ENCODE peak calls at places on chromosomes 13 and 19, in four cellular contexts. U is left lung, T is colonic mucosa, L is BJ. Z is an unnamed sample.

GRCh38 chr19:5719274-5719960 is 529 bp downstream of the LONP1 start:
- DNase-seq in T (no peak), U (no peak), L (no peak), Z (no peak)

GRCh38 chr19:48348039-48348438 is 15.7 kb downstream of the TMEM143 start:
- DNase-seq in L (no peak), U (no peak), T (no peak), Z (no peak)

GRCh38 chr13:42328672-42329071 is 56.7 kb downstream of the AKAP11 start:
- DNase-seq in U (no peak), T (no peak), L (no peak), Z (no peak)

GRCh38 chr13:40309881-40310280 is 356.6 kb downstream of the FOXO1 start:
- DNase-seq in U (no peak), L (no peak), T (no peak), Z (no peak)

GRCh38 chr13:99033814-99034213 is 56.0 kb upstream of the DOCK9 start:
- DNase-seq in L (no peak), U (no peak), T (no peak), Z (no peak)

GRCh38 chr13:65966991-65967451 is 1263.1 kb downstream of the PCDH9 start:
- DNase-seq in T (no peak), U (no peak), L (no peak), Z (no peak)

GRCh38 chr13:43846496-43846895 is 33.0 kb downstream of the CCDC122 start:
- DNase-seq in U (no peak), T (no peak), L (peak), Z (no peak)

GRCh38 chr13:113941571-113942191 is 32.2 kb downstream of the C13orf46 start:
- DNase-seq in U (peak), L (no peak), T (no peak), Z (no peak)

GRCh38 chr13:44680746-44681355 is 104.7 kb upstream of the TSC22D1 start:
- DNase-seq in U (no peak), T (no peak), L (no peak), Z (no peak)

GRCh38 chr19:15732388-15732787 is 4.6 kb downstream of the OR10H2 start:
- DNase-seq in U (no peak), T (no peak), L (no peak), Z (no peak)

GRCh38 chr13:79451500-79451962 is 29.4 kb upstream of the NDFIP2 start:
- DNase-seq in T (no peak), U (no peak), L (peak), Z (no peak)

GRCh38 chr19:29121684-29122083 is 91.3 kb downstream of the UQCRFS1 start:
- DNase-seq in T (no peak), L (no peak), U (no peak), Z (no peak)

GRCh38 chr19:15330801-15331418 is 1.4 kb downstream of the BRD4 start:
- DNase-seq in T (peak), L (peak), U (peak), Z (no peak)

GRCh38 chr13:73261739-73262216 is 203.0 kb downstream of the KLF5 start:
- DNase-seq in L (no peak), T (no peak), U (no peak), Z (no peak)

GRCh38 chr19:1423445-1424181 is 14.6 kb upstream of the RPS15 start:
- DNase-seq in T (no peak), U (no peak), L (no peak), Z (no peak)

GRCh38 chr19:335072-335471 is 9.5 kb downstream of the MIER2 start:
- DNase-seq in T (no peak), L (no peak), U (no peak), Z (no peak)

GRCh38 chr19:18259848-18260247 is 14.4 kb downstream of the IQCN start:
- DNase-seq in L (no peak), U (no peak), T (no peak), Z (no peak)

GRCh38 chr13:86020350-86021002 is 221.3 kb upstream of the SLITRK6 start:
- DNase-seq in T (no peak), L (no peak), U (no peak), Z (no peak)

GRCh38 chr13:91154553-91154952 is 192.9 kb upstream of the MIR17HG start:
- DNase-seq in T (no peak), L (peak), U (no peak), Z (no peak)

GRCh38 chr19:30785728-30786127 is 413.5 kb downstream of the ZNF536 start:
- DNase-seq in L (no peak), U (no peak), T (no peak), Z (no peak)

GRCh38 chr13:27969073-27969865 is at the start of gene CDX2:
- DNase-seq in T (peak), L (no peak), U (no peak), Z (no peak)

GRCh38 chr19:10936661-10937084 is 8.1 kb downstream of the TIMM29 start:
- DNase-seq in L (peak), U (no peak), T (peak), Z (peak)

GRCh38 chr13:113979791-113980471 is 6.1 kb upstream of the C13orf46 start:
- DNase-seq in U (peak), L (no peak), T (no peak), Z (no peak)

GRCh38 chr19:4068058-4068966 is 1.6 kb upstream of the ZBTB7A start:
- DNase-seq in T (peak), L (no peak), U (peak), Z (no peak)

GRCh38 chr13:66716502-66716901 is 513.6 kb downstream of the PCDH9 start:
- DNase-seq in L (no peak), T (no peak), U (no peak), Z (no peak)

GRCh38 chr13:52599853-52600603 is 42.2 kb upstream of the HNRNPA1L2 start:
- DNase-seq in T (peak), L (no peak), U (peak), Z (peak)

DNA sequence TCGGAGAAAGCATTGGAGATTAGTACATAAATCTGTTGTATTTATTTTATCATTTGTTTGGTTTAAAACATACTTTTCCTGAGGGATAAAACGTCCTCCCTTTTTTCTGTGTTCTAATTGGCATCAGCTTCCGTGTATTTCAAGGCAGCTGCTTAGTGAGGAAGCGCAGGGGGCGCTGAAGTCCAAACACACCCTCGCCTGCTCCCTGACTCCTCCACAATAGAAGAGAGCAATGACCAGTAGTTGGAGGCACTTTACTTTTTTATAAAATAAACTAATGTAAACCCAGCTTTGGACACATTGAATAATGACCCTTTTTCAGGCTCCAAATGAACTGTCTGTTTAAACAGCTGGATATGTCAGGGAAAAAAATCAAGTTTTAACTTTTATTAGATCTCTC is 79.9 kb downstream of the RNASEH2B start:
- DNase-seq in T (no peak), L (no peak), U (no peak), Z (no peak)
- TF ChIP-seq CTCF in T (no peak), L (no peak), U (no peak), Z (peak)

GRCh38 chr19:34838248-34838647 is 65.2 kb upstream of the ZNF599 start:
- DNase-seq in L (no peak), T (no peak), U (no peak), Z (no peak)
- TF ChIP-seq CTCF in L (no peak), T (no peak), U (no peak), Z (no peak)

GRCh38 chr13:112345826-112346172 is 30.4 kb upstream of the SPACA7 start:
- DNase-seq in U (no peak), L (no peak), T (no peak), Z (no peak)

GRCh38 chr13:112341446-112341845 is 34.7 kb upstream of the SPACA7 start:
- DNase-seq in L (no peak), T (no peak), U (no peak), Z (no peak)

GRCh38 chr13:112342841-112343361 is 33.3 kb upstream of the SPACA7 start:
- DNase-seq in T (no peak), U (no peak), L (no peak), Z (no peak)

GRCh38 chr13:112343591-112343990 is 32.6 kb upstream of the SPACA7 start:
- DNase-seq in T (no peak), U (no peak), L (no peak), Z (no peak)

DNA sequence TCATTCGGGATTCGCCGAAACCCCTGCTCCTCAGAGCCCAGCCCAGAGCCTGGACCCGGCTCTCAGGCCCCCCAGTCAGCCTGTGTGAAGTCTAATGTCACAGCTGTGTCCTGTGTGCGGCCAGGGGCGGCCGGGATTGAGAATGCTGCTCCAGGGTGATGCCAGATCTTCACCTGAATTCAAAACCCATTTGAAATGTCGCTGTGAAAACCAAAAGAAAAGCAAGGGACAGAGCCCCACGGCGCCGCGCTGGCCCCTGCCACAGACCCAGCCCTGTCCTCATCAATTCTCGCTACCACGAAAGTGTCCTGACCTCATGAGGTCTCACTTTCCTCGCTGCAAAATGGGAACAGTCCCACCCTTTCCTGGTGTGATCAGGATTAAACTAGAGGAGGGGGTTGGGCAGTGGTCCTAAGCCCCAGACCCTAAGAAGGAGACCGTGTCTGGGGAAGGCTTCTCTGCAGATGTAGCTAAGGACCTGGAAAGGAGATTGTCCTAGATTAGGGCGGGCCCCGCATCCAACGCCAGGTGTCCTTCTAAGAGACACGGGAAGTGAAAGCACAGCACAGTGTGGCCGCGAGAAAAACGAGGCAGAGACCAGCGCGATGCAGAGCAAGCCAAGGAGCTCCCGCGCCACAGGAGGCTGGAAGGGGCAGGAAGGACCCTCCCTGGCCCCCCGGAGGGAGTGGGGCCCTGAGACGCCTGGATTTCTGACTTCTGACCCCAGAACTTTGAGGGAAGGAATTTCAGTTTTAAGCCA is 34.0 kb upstream of the SPACA7 start:
- DNase-seq in T (no peak), L (no peak), U (no peak), Z (no peak)
- TF ChIP-seq CTCF in T (no peak), L (no peak), U (no peak), Z (no peak)

GRCh38 chr13:81927347-81927746 is 1586.4 kb upstream of the SPRY2 start:
- DNase-seq in L (no peak), T (no peak), U (no peak), Z (no peak)

GRCh38 chr13:81929988-81930387 is 1589.1 kb upstream of the SPRY2 start:
- DNase-seq in T (no peak), U (no peak), L (no peak), Z (no peak)
- TF ChIP-seq CTCF in T (no peak), U (peak), L (peak), Z (peak)

GRCh38 chr13:22757530-22758120 is 423.2 kb upstream of the SGCG start:
- DNase-seq in T (no peak), L (no peak), U (no peak), Z (no peak)
- TF ChIP-seq CTCF in T (no peak), L (no peak), U (peak), Z (peak)

DNA sequence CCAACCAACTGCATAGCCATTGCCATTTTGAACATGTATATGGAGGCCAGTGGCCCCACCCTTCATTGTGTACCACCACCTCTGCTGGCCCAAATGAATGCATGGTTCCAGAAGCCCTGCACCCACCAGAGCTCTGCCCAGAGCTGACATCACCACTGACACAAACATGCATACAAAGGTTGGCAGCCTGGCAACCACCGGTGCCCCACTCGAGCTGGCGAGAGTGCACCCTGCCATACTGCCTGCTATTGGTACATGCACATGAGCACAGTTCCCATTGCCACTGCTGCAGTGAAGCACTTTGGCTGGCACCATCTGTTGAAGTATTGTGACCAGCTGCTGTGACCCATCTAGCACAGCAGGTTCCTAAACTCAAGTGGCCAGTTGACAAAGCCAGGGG is 1564.9 kb downstream of the OLFM4 start:
- DNase-seq in U (no peak), T (no peak), L (no peak), Z (no peak)
- TF ChIP-seq CTCF in U (no peak), T (no peak), L (no peak), Z (no peak)

GRCh38 chr19:36939153-36939552 is 23.0 kb downstream of the ZNF568 start:
- DNase-seq in L (no peak), U (no peak), T (no peak), Z (no peak)
- TF ChIP-seq CTCF in L (no peak), U (no peak), T (no peak), Z (no peak)

DNA sequence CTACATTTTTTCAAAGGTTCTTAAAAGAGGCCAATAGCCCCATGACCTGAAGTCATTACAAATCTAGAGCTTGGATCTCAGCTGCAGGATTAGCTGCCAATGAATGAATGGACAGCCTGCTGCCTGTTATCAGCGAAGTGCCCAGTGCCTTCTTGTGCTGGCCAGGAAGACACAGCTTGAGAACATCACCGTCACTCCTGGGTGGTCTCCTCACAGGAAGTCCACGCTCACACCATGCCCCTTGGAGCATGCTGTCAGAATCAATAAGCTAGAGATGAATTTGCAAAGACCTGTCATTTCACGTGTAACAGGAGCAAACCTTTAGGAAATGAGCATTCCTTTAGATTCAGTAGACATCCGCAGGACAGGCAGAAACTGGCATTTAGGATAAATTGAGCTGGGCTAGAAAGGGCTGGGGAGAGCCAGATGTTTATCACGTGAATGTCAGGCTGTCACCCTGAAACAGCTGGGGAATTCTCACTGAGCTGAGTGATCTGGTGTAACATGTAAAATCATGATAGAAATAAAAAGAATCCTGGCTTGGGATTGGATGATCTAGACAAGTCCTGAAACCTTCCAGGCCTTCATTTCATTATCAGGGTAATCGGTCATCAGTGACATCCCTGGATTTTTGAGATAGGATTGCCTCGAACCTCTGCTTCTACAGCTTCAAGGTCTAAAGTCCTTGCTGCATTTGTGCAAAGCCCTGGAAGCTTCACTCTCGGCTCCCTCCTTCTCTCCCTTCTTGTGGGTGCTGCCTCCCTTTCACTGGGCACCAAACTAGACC is 49.9 kb upstream of the MEDAG start:
- DNase-seq in T (no peak), L (no peak), U (no peak), Z (no peak)
- TF ChIP-seq CTCF in T (no peak), L (no peak), U (no peak), Z (no peak)

GRCh38 chr13:82758056-82758455 is 1124.2 kb downstream of the SLITRK1 start:
- DNase-seq in L (no peak), T (no peak), U (no peak), Z (no peak)
- TF ChIP-seq CTCF in L (no peak), T (no peak), U (no peak), Z (peak)

DNA sequence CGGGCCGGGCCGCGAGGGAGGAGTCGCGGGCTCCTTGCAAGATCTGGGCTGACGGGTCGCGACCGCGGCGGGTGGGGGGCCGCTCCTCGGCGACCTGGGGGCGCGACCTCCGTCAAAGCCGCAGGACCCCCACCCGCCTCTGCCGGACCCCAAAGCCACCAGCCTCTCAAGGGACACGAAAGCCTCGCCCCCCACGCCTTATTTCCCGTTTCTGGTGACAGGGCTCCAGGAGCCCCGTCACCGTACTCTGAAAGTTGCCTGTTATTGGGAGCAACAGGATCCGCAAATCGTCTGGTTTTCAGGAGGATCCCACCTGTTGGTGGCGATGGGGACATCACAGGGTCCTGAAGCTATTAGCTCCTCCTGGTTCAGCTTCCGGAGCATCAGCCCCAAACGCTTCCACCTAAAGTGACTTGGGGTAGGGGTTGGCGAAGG is 531 bp downstream of the MAU2 start:
- DNase-seq in L (no peak), U (no peak), T (peak), Z (peak)
- TF ChIP-seq CTCF in L (no peak), U (no peak), T (no peak), Z (peak)

Z was measured in progenitor cell of endocrine pancreas.